ENCODE peak calls at places on chromosomes 16 and 17, in eight cellular contexts. V, K, A, J, Q, L, U and O are unnamed samples. For H3K4me1, the result is how much of the 10 kb centered on the place peaks cover.

GRCh38 chr16:67339453-67339852 is 12.8 kb downstream of the LRRC36 start:
- DNase-seq in V (no peak), K (peak), A (no peak), J (no peak), Q (no peak), L (no peak), U (no peak), O (no peak)

GRCh38 chr17:27445971-27446370 is 10.3 kb upstream of the KSR1 start:
- DNase-seq in V (no peak), K (no peak), A (no peak), J (no peak), Q (no peak), L (no peak), U (no peak), O (no peak)

GRCh38 chr16:54936086-54936978 is 5.7 kb downstream of the IRX5 start:
- DNase-seq in V (no peak), K (no peak), A (peak), J (no peak), Q (no peak), L (no peak), U (no peak), O (no peak)

GRCh38 chr17:73595068-73595865 is 49.0 kb downstream of the SDK2 start:
- DNase-seq in V (peak), K (no peak), A (peak), J (peak), Q (peak), L (no peak), U (no peak), O (peak)

GRCh38 chr16:27726621-27727275 is 176.8 kb downstream of the KATNIP start:
- DNase-seq in V (no peak), K (no peak), A (no peak), J (no peak), Q (no peak), L (no peak), U (no peak), O (no peak)

GRCh38 chr17:11486726-11487310 is 111.5 kb upstream of the DNAH9 start:
- DNase-seq in V (no peak), K (no peak), A (peak), J (no peak), Q (no peak), L (no peak), U (no peak), O (no peak)

GRCh38 chr16:2146739-2147138 is 1.7 kb upstream of the RAB26 start:
- DNase-seq in V (no peak), K (no peak), A (no peak), J (no peak), Q (no peak), L (no peak), U (no peak), O (no peak)

GRCh38 chr17:64180089-64180488 is 50.1 kb upstream of the ERN1 start:
- DNase-seq in V (no peak), K (no peak), A (no peak), J (no peak), Q (no peak), L (no peak), U (no peak), O (no peak)

GRCh38 chr16:80012586-80012985 is 412.0 kb upstream of the MAF start:
- DNase-seq in V (no peak), K (no peak), A (no peak), J (no peak), Q (no peak), L (no peak), U (no peak), O (no peak)

GRCh38 chr16:47987136-47987535 is 168.7 kb downstream of the ABCC12 start:
- DNase-seq in V (no peak), K (no peak), A (no peak), J (no peak), Q (no peak), L (no peak), U (no peak), O (no peak)

GRCh38 chr17:40218740-40219072 is 398 bp upstream of the WIPF2 start:
- DNase-seq in V (peak), K (peak), A (peak), J (peak), Q (peak), L (peak), U (peak), O (peak)

GRCh38 chr17:76820523-76820922 is 47.7 kb upstream of the MGAT5B start:
- DNase-seq in V (peak), K (no peak), A (no peak), J (no peak), Q (no peak), L (no peak), U (no peak), O (no peak)

GRCh38 chr17:10198509-10199249 is at the start of gene GAS7:
- DNase-seq in V (peak), K (no peak), A (peak), J (peak), Q (peak), L (peak), U (peak), O (peak)

GRCh38 chr16:22621571-22622148 is 111.0 kb downstream of the NPIPB5 start:
- DNase-seq in V (no peak), K (no peak), A (no peak), J (no peak), Q (no peak), L (no peak), U (no peak), O (no peak)

GRCh38 chr17:78659546-78659945 is 82.3 kb upstream of the DNAH17 start:
- DNase-seq in V (no peak), K (no peak), A (no peak), J (no peak), Q (no peak), L (no peak), U (no peak), O (no peak)

GRCh38 chr16:2768403-2769089 is 8.5 kb downstream of the ELOB start:
- DNase-seq in V (no peak), K (no peak), A (no peak), J (no peak), Q (no peak), L (no peak), U (peak), O (no peak)

GRCh38 chr17:59439711-59440110 is 108.3 kb downstream of the YPEL2 start:
- DNase-seq in V (no peak), K (no peak), A (no peak), J (no peak), Q (no peak), L (no peak), U (no peak), O (no peak)

GRCh38 chr16:24309222-24309905 is 53.2 kb downstream of the CACNG3 start:
- DNase-seq in V (no peak), K (peak), A (no peak), J (no peak), Q (peak), L (no peak), U (no peak), O (no peak)

GRCh38 chr16:81522141-81522701 is 77.6 kb downstream of the CMIP start:
- DNase-seq in V (peak), K (no peak), A (peak), J (no peak), Q (no peak), L (no peak), U (no peak), O (no peak)

GRCh38 chr17:45820052-45820780 is 24.5 kb upstream of the SPPL2C start:
- DNase-seq in V (no peak), K (no peak), A (no peak), J (no peak), Q (no peak), L (no peak), U (no peak), O (no peak)

GRCh38 chr16:56935201-56935600 is 3.3 kb downstream of the HERPUD1 start:
- DNase-seq in V (no peak), K (no peak), A (no peak), J (no peak), Q (no peak), L (no peak), U (no peak), O (no peak)
- H3K4me1 ChIP-seq in V (under half), K (half or more), A (under half), J (under half), Q (half or more), L (half or more), U (under half), O (under half)

GRCh38 chr16:85910073-85910853 is 11.3 kb downstream of the IRF8 start:
- DNase-seq in V (no peak), K (no peak), A (no peak), J (no peak), Q (no peak), L (no peak), U (no peak), O (no peak)
- H3K27ac ChIP-seq in V (no peak), K (no peak), A (no peak), J (no peak), Q (no peak), L (no peak), U (no peak), O (peak)

DNA sequence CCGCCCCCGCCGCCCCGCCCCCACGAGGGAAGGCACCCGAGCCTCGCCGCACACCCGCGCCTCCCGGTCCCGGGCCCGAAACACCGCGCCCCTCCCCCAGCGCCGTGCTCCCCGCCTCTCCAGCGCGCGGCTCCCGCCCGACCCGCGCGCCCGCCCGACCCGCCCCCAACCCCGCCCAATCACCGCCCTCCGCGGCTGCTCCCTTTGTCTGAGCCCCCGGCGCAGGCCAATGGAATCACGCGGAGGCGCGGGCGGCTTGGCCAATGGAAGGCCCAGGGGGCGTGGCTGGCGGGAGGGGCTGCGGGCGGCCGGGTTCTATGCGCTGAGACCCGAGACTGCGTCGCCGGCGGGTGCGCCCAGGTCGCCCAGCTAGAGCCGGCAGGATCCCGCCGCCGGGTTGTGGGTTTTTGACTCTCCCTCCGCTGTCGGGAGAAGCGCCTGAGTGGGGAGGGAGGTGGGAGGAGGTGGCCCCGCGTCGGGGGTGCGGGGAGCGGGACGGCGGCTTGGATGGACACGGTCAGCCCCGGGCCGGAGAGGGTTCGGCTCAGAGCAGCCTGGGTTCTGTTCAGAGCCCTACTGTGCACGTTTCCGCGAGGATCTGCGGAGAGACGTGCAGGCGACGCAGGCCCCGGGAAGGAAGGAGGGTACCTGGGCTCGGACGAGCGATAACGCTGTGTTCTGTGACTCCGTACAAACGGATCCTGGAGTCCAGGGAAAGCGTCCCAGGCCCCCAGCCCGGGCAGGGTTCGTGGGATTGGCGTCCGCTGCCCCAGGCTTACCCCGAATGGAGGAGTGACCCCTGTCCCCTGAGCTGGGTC is 49.0 kb upstream of the BAHCC1 start:
- DNase-seq in V (peak), K (peak), A (peak), J (peak), Q (peak), L (peak), U (peak), O (peak)
- TF ChIP-seq EP300 in V (no peak), K (no peak), A (no peak), J (no peak), Q (peak), L (no peak), U (peak), O (no peak)

DNA sequence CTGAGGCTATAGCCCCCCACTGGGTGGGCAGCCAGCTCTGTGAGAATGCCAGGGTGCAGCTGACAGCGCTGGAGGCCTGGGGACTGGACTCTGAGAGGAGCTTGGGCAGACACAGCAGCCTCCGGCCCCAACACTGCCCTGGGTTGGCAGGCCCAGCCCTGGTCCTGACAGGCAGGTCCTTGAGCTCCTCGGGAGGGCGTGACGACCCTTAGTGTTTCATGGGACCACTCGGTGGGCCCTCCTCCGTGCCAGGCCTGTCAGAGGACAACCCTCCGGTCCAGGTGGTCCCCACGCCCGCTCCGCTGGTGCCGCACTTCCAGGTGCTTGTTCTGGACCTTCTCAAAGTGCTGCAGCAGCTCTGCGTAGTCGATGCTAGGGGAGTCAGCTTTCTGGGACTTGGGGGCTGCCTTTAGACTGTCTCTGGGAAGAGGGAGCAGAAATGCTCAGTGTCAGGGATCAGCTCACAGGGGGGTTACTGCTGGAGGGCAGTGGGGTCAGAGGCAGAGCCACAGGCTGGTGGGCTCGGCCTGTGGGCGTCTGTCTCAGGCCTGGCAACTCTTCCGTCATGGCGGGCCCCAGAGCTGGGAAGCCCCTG is 1.9 kb upstream of the MTSS2 start:
- DNase-seq in V (no peak), K (no peak), A (no peak), J (no peak), Q (no peak), L (no peak), U (no peak), O (no peak)
- H3K4me1 ChIP-seq in V (half or more), K (half or more), A (under half), J (half or more), Q (half or more), L (half or more), U (half or more), O (half or more)

DNA sequence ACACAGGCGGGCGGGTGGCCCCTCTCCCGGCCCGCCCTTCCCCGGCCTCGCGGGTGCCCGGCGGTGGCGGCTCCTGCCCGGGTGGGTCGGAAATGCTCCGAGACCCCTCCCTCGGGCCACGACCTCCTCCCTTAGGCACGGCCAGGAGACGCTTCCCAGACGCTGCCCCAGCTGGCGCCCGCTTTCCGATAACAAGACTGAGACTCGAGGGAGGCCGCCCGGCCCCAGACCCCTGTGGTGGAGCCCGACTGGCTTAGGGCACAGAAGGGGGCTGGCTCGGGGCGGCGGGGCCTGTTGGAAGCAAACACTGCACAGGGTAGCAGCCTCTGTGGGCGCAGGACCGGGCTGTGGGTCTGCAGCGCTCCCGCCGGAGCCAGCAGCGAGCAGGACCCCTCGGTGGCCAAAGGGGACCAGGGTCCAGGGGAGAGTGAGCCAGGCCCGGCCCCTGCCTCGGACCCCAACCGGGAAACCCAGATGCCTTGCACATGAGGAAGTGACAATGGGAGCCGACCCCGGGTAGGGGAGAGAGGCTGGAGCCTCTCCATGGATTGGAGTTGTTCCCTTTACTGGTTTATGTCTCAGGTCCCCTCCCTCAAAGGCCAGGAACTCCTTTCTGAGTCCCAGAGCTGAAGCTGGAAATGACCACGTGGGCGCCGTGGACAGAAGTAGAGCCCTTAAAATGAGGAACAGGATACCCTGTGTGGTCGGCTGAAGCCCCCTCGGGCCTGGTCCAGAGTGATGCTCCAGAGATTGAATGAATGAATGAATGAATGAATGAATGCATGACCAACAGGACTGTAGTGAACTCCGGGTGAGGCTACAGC is 19.8 kb upstream of the ADCY7 start:
- DNase-seq in V (peak), K (no peak), A (peak), J (no peak), Q (no peak), L (no peak), U (no peak), O (no peak)
- H3K27ac ChIP-seq in V (no peak), K (no peak), A (no peak), J (peak), Q (peak), L (peak), U (no peak), O (peak)

DNA sequence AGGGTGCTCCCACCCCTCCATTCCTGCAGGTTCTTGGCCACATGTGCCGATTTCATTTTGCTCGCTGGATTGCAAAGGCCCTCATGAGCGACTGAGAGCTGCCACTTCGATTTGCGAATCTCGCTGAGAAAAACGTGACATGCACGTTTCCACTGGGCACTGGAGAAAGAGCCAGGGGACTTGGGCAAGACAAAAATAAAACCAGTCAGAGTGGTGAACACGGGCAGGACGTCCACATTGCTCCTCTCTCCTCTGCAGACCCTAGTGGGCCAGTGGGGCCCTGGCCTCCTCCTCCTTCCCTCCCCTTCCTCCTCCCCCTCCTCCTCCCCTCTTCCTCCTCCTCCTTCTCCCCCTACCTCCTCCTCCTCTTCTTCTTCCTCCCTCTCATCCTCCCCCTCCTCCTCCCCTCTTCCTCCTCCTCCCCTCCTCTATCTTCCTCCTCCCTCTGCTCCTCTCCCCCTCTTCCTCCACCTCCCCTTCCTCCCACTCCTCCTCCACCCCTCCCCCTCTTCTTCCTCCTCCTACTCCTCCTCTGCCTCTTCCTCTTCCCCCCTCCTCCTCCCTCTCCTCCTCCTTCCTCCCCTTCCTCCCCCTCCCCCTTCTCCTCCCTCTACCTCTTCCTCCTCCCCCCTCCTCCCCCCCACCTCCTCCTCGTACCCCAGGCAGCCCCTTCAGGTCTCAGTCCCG is 28.1 kb upstream of the ENPP7 start:
- DNase-seq in V (no peak), K (no peak), A (no peak), J (no peak), Q (no peak), L (no peak), U (no peak), O (no peak)
- TF ChIP-seq EP300 in V (no peak), K (no peak), A (no peak), J (no peak), Q (no peak), L (no peak), U (no peak), O (no peak)